ENCODE peak calls at places on chromosomes 12 and 14, in four cellular contexts. R is fibroblast of mammary gland, M is KBM-7, T is adipocyte. Z is an unnamed sample.
A peak's percentile ranks its signal among the peaks of the same experiment; 100 is the strongest.

GRCh38 chr14:96670391-96670790 is 126.8 kb upstream of the VRK1 start:
- DNase-seq in R (no peak), M (no peak), T (no peak), Z (no peak)

GRCh38 chr14:104728631-104729030 is 4.6 kb downstream of the ADSS1 start:
- DNase-seq in T (no peak), M (no peak), R (no peak), Z (no peak)

GRCh38 chr12:70070494-70071007 is 172.7 kb upstream of the CNOT2 start:
- DNase-seq in T (no peak), M (no peak), R (peak; percentile 56), Z (no peak)

GRCh38 chr12:52630609-52631200 is 12.3 kb upstream of the KRT73 start:
- DNase-seq in M (no peak), R (no peak), T (no peak), Z (no peak)

GRCh38 chr12:95978774-95979173 is 17.4 kb downstream of the HAL start:
- DNase-seq in R (no peak), T (no peak), M (no peak), Z (no peak)

GRCh38 chr12:92403210-92404175 is 257.8 kb upstream of the BTG1 start:
- DNase-seq in T (no peak), R (no peak), M (peak; percentile 67), Z (no peak)

GRCh38 chr12:47207829-47208248 is 128.1 kb upstream of the AMIGO2 start:
- DNase-seq in M (peak; percentile 86), R (no peak), T (no peak), Z (no peak)

GRCh38 chr12:52175411-52176350 is 16.1 kb downstream of the KRT80 start:
- DNase-seq in M (peak; percentile 63), T (no peak), R (no peak), Z (no peak)

GRCh38 chr12:132270969-132271754 is 58.2 kb downstream of the GALNT9 start:
- DNase-seq in M (no peak), R (no peak), T (no peak), Z (no peak)

GRCh38 chr12:3256103-3256551 is 178.9 kb downstream of the TSPAN9 start:
- DNase-seq in R (no peak), M (no peak), T (no peak), Z (no peak)

GRCh38 chr12:127273621-127274020 is 993.3 kb upstream of the TMEM132C start:
- DNase-seq in M (no peak), R (peak; percentile 53), T (peak; percentile 47), Z (no peak)

GRCh38 chr14:68979722-68980552 is 835 bp upstream of the ACTN1 start:
- DNase-seq in R (peak; percentile 48), T (peak; percentile 74), M (peak; percentile 21), Z (no peak)